ENCODE peak calls at places on chromosomes 7 and 10, in four cellular contexts. D is OCI-M1, L is iris pigment epithelial cell, H is Daoy. Y is an unnamed sample.

GRCh38 chr10:113788604-113789083 is 37.2 kb downstream of the PLEKHS1 start:
- DNase-seq in D (peak), L (peak), H (peak), Y (no peak)

GRCh38 chr10:101011517-101012423 is 12.2 kb downstream of the LZTS2 start:
- DNase-seq in L (no peak), H (no peak), D (peak), Y (peak)

GRCh38 chr10:72719941-72720592 is 28.1 kb downstream of the MCU start:
- DNase-seq in D (no peak), H (peak), L (no peak), Y (peak)

GRCh38 chr10:64275774-64276173 is 754.6 kb downstream of the REEP3 start:
- DNase-seq in H (no peak), D (no peak), L (no peak), Y (no peak)

GRCh38 chr7:82172017-82172416 is 271.6 kb downstream of the CACNA2D1 start:
- DNase-seq in L (no peak), H (no peak), D (peak), Y (no peak)

GRCh38 chr10:35838080-35838479 is 196.0 kb upstream of the FZD8 start:
- DNase-seq in D (no peak), L (no peak), H (no peak), Y (no peak)

GRCh38 chr7:66662646-66663264 is 34.1 kb downstream of the KCTD7 start:
- DNase-seq in H (no peak), L (no peak), D (no peak), Y (no peak)

GRCh38 chr7:123627859-123628258 is 26.2 kb downstream of the ASB15 start:
- DNase-seq in H (no peak), D (no peak), L (no peak), Y (no peak)

GRCh38 chr10:60359066-60359465 is 30.6 kb downstream of the ANK3 start:
- DNase-seq in H (no peak), D (no peak), L (no peak), Y (no peak)

GRCh38 chr7:159197066-159197975 is 52.7 kb upstream of the VIPR2 start:
- DNase-seq in H (peak), L (peak), D (peak), Y (no peak)

GRCh38 chr10:78407009-78407711 is 373.5 kb downstream of the RPS24 start:
- DNase-seq in D (no peak), H (peak), L (peak), Y (peak)

GRCh38 chr7:98309566-98309965 is 28.1 kb downstream of the BRI3 start:
- DNase-seq in D (no peak), H (no peak), L (no peak), Y (no peak)

GRCh38 chr7:10237306-10237705 is 736.4 kb upstream of the PHF14 start:
- DNase-seq in D (no peak), H (no peak), L (peak), Y (no peak)

GRCh38 chr10:103833731-103834365 is 21.5 kb downstream of the SH3PXD2A start:
- DNase-seq in L (no peak), D (no peak), H (no peak), Y (no peak)